ENCODE peak calls at places on chromosome 4, in five cellular contexts. C is tibial artery; S is heart left ventricle; A is CD8-positive, alpha-beta T cell; U is lung. Q is an unnamed sample. For H3K4me1, the result is how much of the 10 kb centered on the place peaks cover.

GRCh38 chr4:101345596-101346311 is 1.6 kb downstream of the PPP3CA start:
- DNase-seq in U (peak), C (peak), A (peak), S (peak), Q (no peak)

GRCh38 chr4:6116696-6117285 is 83.6 kb downstream of the JAKMIP1 start:
- DNase-seq in S (no peak), U (no peak), C (peak), A (no peak), Q (no peak)

GRCh38 chr4:54560513-54560912 is 97.2 kb upstream of the KIT start:
- DNase-seq in A (no peak), U (no peak), S (no peak), C (no peak), Q (no peak)

GRCh38 chr4:99811850-99812249 is 4.8 kb upstream of the DAPP1 start:
- DNase-seq in A (no peak), S (no peak), U (peak), C (no peak), Q (no peak)

GRCh38 chr4:79623125-79623905 is 215.3 kb upstream of the GK2 start:
- DNase-seq in S (no peak), U (no peak), A (no peak), C (peak), Q (no peak)

GRCh38 chr4:4593596-4593995 is 51.7 kb upstream of the STX18 start:
- DNase-seq in C (no peak), U (no peak), A (no peak), S (no peak), Q (no peak)

GRCh38 chr4:38857354-38858096 is 908 bp upstream of the TLR6 start:
- DNase-seq in A (no peak), C (peak), U (peak), S (no peak), Q (no peak)

GRCh38 chr4:60656171-60656570 is 544.0 kb upstream of the ADGRL3 start:
- DNase-seq in U (no peak), C (no peak), A (no peak), S (no peak), Q (no peak)

GRCh38 chr4:13918110-13918509 is 290.6 kb upstream of the BOD1L1 start:
- DNase-seq in C (no peak), A (no peak), U (peak), S (no peak), Q (no peak)

GRCh38 chr4:147025042-147025441 is 79.4 kb upstream of the TTC29 start:
- DNase-seq in A (no peak), S (no peak), C (no peak), U (no peak), Q (no peak)

GRCh38 chr4:10405672-10406071 is 51.6 kb downstream of the ZNF518B start:
- DNase-seq in C (no peak), A (no peak), U (no peak), S (no peak), Q (no peak)

GRCh38 chr4:120443111-120443510 is 376.5 kb upstream of the MAD2L1 start:
- DNase-seq in S (no peak), A (no peak), C (no peak), U (no peak), Q (no peak)

GRCh38 chr4:41550308-41550707 is 12.4 kb downstream of the LIMCH1 start:
- DNase-seq in C (no peak), U (no peak), S (no peak), A (no peak), Q (no peak)

GRCh38 chr4:74433541-74434172 is 11.3 kb upstream of the AREG start:
- DNase-seq in C (no peak), S (no peak), U (no peak), A (no peak), Q (no peak)

GRCh38 chr4:38034986-38035882 is 75.0 kb downstream of the PTTG2 start:
- DNase-seq in A (no peak), U (no peak), S (no peak), C (no peak), Q (no peak)

GRCh38 chr4:72896515-72896914 is 173.0 kb downstream of the COX18 start:
- DNase-seq in U (no peak), A (no peak), S (no peak), C (no peak), Q (no peak)

GRCh38 chr4:165873298-165874071 is 448 bp downstream of the TLL1 start:
- DNase-seq in U (no peak), C (no peak), A (no peak), S (peak), Q (no peak)

GRCh38 chr4:94595880-94596483 is 144.2 kb downstream of the PDLIM5 start:
- DNase-seq in C (no peak), U (no peak), S (no peak), A (no peak), Q (no peak)

GRCh38 chr4:153909672-153910071 is 120.8 kb upstream of the SFRP2 start:
- DNase-seq in S (no peak), U (no peak), C (no peak), A (no peak), Q (no peak)

GRCh38 chr4:84378983-84379382 is 120.1 kb downstream of the NKX6-1 start:
- DNase-seq in S (no peak), A (no peak), U (no peak), C (no peak), Q (no peak)

GRCh38 chr4:132548463-132548862 is 600.6 kb upstream of the PCDH10 start:
- DNase-seq in U (no peak), C (no peak), A (no peak), S (no peak), Q (no peak)

GRCh38 chr4:111556861-111557260 is 588.4 kb upstream of the FAM241A start:
- DNase-seq in S (no peak), C (no peak), A (no peak), U (no peak), Q (no peak)

GRCh38 chr4:101806914-101807313 is 16.4 kb downstream of the BANK1 start:
- DNase-seq in U (no peak), C (no peak), S (no peak), A (no peak), Q (no peak)

GRCh38 chr4:113383111-113383785 is 333.8 kb downstream of the ANK2 start:
- DNase-seq in C (no peak), U (no peak), A (no peak), S (no peak), Q (no peak)

GRCh38 chr4:152309418-152309817 is 226.5 kb downstream of the FBXW7 start:
- DNase-seq in S (no peak), U (no peak), C (no peak), A (no peak), Q (no peak)

GRCh38 chr4:98680806-98681205 is 22.4 kb upstream of the TSPAN5 start:
- DNase-seq in C (no peak), U (no peak), A (no peak), S (no peak), Q (no peak)

GRCh38 chr4:149409186-149410056 is 406.2 kb downstream of the IQCM start:
- DNase-seq in S (peak), U (no peak), C (peak), A (no peak), Q (no peak)

GRCh38 chr4:150647008-150647407 is 65.1 kb downstream of the MAB21L2 start:
- DNase-seq in U (no peak), S (no peak), C (no peak), A (no peak), Q (no peak)

GRCh38 chr4:41509411-41510008 is 28.4 kb upstream of the LIMCH1 start:
- DNase-seq in S (no peak), A (no peak), C (peak), U (no peak), Q (no peak)

GRCh38 chr4:54837576-54838140 is 179.9 kb downstream of the KIT start:
- DNase-seq in C (no peak), A (no peak), S (no peak), U (no peak), Q (no peak)

GRCh38 chr4:129344058-129344457 is 248.1 kb downstream of the C4orf33 start:
- DNase-seq in C (no peak), U (no peak), A (no peak), S (no peak), Q (no peak)

GRCh38 chr4:173448557-173448918 is 49.6 kb upstream of the SCRG1 start:
- DNase-seq in A (no peak), C (no peak), S (no peak), U (no peak), Q (no peak)

GRCh38 chr4:10619220-10619619 is 65.3 kb downstream of the CLNK start:
- DNase-seq in S (no peak), U (no peak), A (no peak), C (no peak), Q (no peak)

GRCh38 chr4:81648576-81649272 is 177.0 kb upstream of the RASGEF1B start:
- DNase-seq in U (no peak), C (no peak), A (peak), S (no peak), Q (no peak)

GRCh38 chr4:164383187-164384181 is 370.4 kb upstream of the SMIM31 start:
- DNase-seq in U (no peak), S (peak), A (no peak), C (peak), Q (no peak)

GRCh38 chr4:84958434-84958833 is 8.1 kb downstream of the WDFY3 start:
- DNase-seq in U (no peak), C (no peak), S (no peak), A (no peak), Q (no peak)

GRCh38 chr4:3708103-3708510 is 58.1 kb upstream of the ADRA2C start:
- DNase-seq in U (no peak), A (no peak), S (peak), C (peak), Q (no peak)

GRCh38 chr4:159175989-159176375 is 73.1 kb downstream of the RAPGEF2 start:
- DNase-seq in U (no peak), S (no peak), A (no peak), C (no peak), Q (no peak)

GRCh38 chr4:159175165-159175988 is 72.5 kb downstream of the RAPGEF2 start:
- DNase-seq in C (peak), U (peak), S (no peak), A (peak), Q (no peak)

GRCh38 chr4:159177265-159178146 is 74.6 kb downstream of the RAPGEF2 start:
- DNase-seq in U (no peak), C (no peak), A (no peak), S (no peak), Q (no peak)

GRCh38 chr4:159178147-159178541 is 75.3 kb downstream of the RAPGEF2 start:
- DNase-seq in C (no peak), U (no peak), A (no peak), S (no peak), Q (no peak)

DNA sequence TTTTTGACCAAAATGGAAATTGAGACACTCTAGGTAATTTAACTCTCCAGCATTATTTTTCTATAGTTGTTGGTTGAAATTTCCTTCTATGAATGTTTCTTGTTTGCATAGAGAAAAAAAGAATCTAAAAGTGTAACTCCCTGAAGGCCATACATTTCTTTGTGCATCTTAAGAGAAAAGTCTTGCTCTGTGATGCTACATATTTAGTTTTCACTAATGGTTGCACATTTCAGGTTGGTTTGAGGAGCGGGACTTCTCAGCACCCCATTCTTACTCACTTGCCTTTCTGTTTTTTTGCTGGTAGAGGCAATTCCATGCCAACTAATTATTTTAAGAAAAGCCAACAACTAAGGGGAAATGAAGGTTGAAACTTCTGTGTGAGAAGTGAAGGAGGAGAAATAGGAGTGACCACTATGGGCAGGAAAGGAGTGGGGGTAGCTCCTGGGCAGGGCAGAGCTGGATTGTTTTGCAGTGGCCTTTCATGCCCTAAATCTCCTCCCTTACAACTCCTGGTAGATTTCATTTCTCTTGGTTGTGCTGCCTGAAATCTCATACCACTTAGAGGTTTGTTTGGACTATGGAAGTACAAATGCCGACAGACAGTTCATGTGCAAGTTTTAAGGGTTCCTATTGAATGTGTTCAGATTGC is 76.6 kb downstream of the RAPGEF2 start:
- DNase-seq in A (no peak), S (no peak), C (no peak), U (no peak), Q (no peak)
- H3K4me1 ChIP-seq in A (under half), S (half or more), C (under half), U (under half), Q (under half)

GRCh38 chr4:25321703-25322102 is 9.1 kb downstream of the ZCCHC4 start:
- DNase-seq in C (no peak), S (no peak), U (no peak), A (no peak), Q (no peak)

GRCh38 chr4:25320374-25321172 is 8.0 kb downstream of the ZCCHC4 start:
- DNase-seq in C (no peak), S (no peak), U (no peak), A (no peak), Q (no peak)
- H3K4me1 ChIP-seq in C (under half), S (under half), U (under half), A (under half), Q (under half)

GRCh38 chr4:48037117-48037462 is 20.5 kb downstream of the NIPAL1 start:
- DNase-seq in A (no peak), U (no peak), C (no peak), S (no peak), Q (no peak)
- H3K4me1 ChIP-seq in A (under half), U (under half), C (under half), S (under half), Q (under half)

DNA sequence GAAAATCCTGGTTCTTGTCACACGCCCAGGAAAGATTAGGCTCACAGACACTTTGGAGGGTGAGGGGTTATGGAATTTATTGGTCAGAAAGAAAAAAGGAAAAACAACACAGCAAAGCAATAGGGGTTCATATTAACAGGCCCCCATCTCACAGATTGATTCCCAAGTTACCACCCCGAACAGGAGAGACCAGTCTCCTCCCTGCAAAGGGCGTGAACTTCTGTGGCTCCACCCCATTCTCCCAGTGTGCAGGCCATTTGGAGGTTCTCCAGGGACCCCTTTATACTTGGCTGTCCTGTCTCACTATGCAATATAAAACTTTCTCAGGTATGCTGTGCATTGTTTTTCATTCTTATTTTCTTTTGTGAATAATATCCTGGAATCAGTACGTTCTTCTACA is 7.4 kb downstream of the FGF2 start:
- DNase-seq in S (no peak), C (no peak), U (no peak), A (no peak), Q (no peak)
- H3K4me1 ChIP-seq in S (under half), C (under half), U (under half), A (under half), Q (under half)

DNA sequence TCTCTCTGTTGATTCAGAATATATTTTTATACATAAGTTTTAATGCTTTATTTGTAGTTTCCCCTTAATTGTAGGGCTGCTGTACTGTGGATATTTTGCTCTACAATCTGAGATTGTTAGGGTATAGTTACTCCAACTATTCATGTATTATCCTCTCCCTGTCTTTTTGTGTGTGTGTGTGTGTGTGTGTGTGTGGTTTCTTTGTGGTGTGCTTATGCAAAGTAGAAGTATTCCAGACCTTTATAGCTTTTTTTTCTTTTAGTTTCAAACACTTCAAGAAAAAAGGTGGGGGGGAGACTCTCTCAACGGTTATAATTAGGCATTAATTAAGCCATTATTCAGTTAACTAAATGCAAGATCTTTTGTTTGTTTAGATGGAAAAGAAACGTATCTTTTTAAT is 6.7 kb downstream of the SMAD1 start:
- DNase-seq in A (no peak), S (no peak), U (no peak), C (no peak), Q (no peak)
- H3K4me1 ChIP-seq in A (under half), S (half or more), U (under half), C (under half), Q (under half)

GRCh38 chr4:40301592-40301991 is 33.5 kb upstream of the CHRNA9 start:
- DNase-seq in A (peak), C (peak), S (no peak), U (no peak), Q (no peak)
- H3K4me1 ChIP-seq in A (half or more), C (under half), S (under half), U (under half), Q (under half)

GRCh38 chr4:158818595-158818994 is 49.8 kb downstream of the FNIP2 start:
- DNase-seq in U (no peak), S (no peak), A (no peak), C (no peak), Q (no peak)

GRCh38 chr4:158817562-158818370 is 48.9 kb downstream of the FNIP2 start:
- DNase-seq in A (no peak), U (no peak), S (no peak), C (no peak), Q (no peak)

GRCh38 chr4:158814636-158815035 is 45.8 kb downstream of the FNIP2 start:
- DNase-seq in S (no peak), C (no peak), A (no peak), U (no peak), Q (no peak)

GRCh38 chr4:158814207-158814606 is 45.4 kb downstream of the FNIP2 start:
- DNase-seq in A (no peak), U (no peak), S (no peak), C (no peak), Q (no peak)

DNA sequence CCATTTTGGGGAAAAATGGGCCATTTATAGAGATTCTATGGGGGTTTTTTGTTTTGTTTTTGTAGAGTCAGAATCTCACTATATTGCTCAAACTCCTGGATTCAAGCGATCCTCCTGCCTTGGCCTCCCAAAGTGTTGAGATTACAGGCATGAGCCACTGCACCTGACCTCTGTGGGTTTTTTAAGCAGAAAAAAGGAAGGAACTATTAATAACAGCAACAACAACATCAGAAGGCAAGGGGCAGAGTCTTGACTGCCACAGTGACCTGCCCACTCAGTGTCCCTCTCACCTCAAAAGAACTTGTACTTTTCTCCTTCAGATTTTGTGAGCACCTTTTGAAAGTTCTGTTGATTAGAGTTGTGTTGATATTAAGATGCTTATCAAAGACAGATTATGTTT is 48.1 kb downstream of the FNIP2 start:
- DNase-seq in S (no peak), A (no peak), C (no peak), U (no peak), Q (no peak)
- H3K4me1 ChIP-seq in S (half or more), A (under half), C (under half), U (under half), Q (under half)

GRCh38 chr4:2598661-2599654 is 62.5 kb downstream of the FAM193A start:
- DNase-seq in U (no peak), S (no peak), A (peak), C (no peak), Q (no peak)

GRCh38 chr4:2593003-2593402 is 56.6 kb downstream of the FAM193A start:
- DNase-seq in S (no peak), A (no peak), U (no peak), C (no peak), Q (no peak)

GRCh38 chr4:2595436-2595835 is 59.0 kb downstream of the FAM193A start:
- DNase-seq in S (no peak), C (no peak), A (no peak), U (no peak), Q (no peak)

GRCh38 chr4:2592572-2592971 is 56.1 kb downstream of the FAM193A start:
- DNase-seq in U (no peak), S (no peak), A (no peak), C (no peak), Q (no peak)

GRCh38 chr4:2596153-2596552 is 59.7 kb downstream of the FAM193A start:
- DNase-seq in C (no peak), A (no peak), U (no peak), S (no peak), Q (no peak)
- H3K4me1 ChIP-seq in C (under half), A (under half), U (under half), S (half or more), Q (half or more)